ENCODE peak calls at places on chromosome 1, in eight cellular contexts. One of them, this sample, is unnamed.

GRCh38 chr1:213391445-213391844 is 340.4 kb downstream of the RPS6KC1 start:
- DNase-seq in nephron progenitor cell: no peak
- DNase-seq in H7: no peak
- DNase-seq in GM04503: no peak
- DNase-seq in stimulated activated CD4-positive, alpha-beta T cell treated with anti-CD3 and anti-CD28 coated beads, Interleukin-1b, Interleukin-23, amount 100 ng/mL, for 1 hour: no peak
- DNase-seq in activated T-cell treated with anti-CD3 and anti-CD28 coated beads for 4 hours: no peak
- DNase-seq in brain microvascular endothelial cell: no peak
- DNase-seq in NT2/D1: no peak
- DNase-seq in this sample: no peak

GRCh38 chr1:6409733-6410132 is 10.0 kb downstream of the HES2 start:
- DNase-seq in nephron progenitor cell: no peak
- DNase-seq in H7: no peak
- DNase-seq in GM04503: no peak
- DNase-seq in stimulated activated CD4-positive, alpha-beta T cell treated with anti-CD3 and anti-CD28 coated beads, Interleukin-1b, Interleukin-23, amount 100 ng/mL, for 1 hour: no peak
- DNase-seq in activated T-cell treated with anti-CD3 and anti-CD28 coated beads for 4 hours: no peak
- DNase-seq in brain microvascular endothelial cell: no peak
- DNase-seq in NT2/D1: no peak
- DNase-seq in this sample: no peak

GRCh38 chr1:245319161-245319560 is 164.4 kb downstream of the KIF26B start:
- DNase-seq in nephron progenitor cell: no peak
- DNase-seq in H7: no peak
- DNase-seq in GM04503: no peak
- DNase-seq in stimulated activated CD4-positive, alpha-beta T cell treated with anti-CD3 and anti-CD28 coated beads, Interleukin-1b, Interleukin-23, amount 100 ng/mL, for 1 hour: no peak
- DNase-seq in activated T-cell treated with anti-CD3 and anti-CD28 coated beads for 4 hours: no peak
- DNase-seq in brain microvascular endothelial cell: no peak
- DNase-seq in NT2/D1: no peak
- DNase-seq in this sample: no peak

GRCh38 chr1:67729872-67730271 is 44.9 kb downstream of the GADD45A start:
- DNase-seq in nephron progenitor cell: no peak
- DNase-seq in H7: no peak
- DNase-seq in GM04503: no peak
- DNase-seq in stimulated activated CD4-positive, alpha-beta T cell treated with anti-CD3 and anti-CD28 coated beads, Interleukin-1b, Interleukin-23, amount 100 ng/mL, for 1 hour: no peak
- DNase-seq in activated T-cell treated with anti-CD3 and anti-CD28 coated beads for 4 hours: no peak
- DNase-seq in brain microvascular endothelial cell: no peak
- DNase-seq in NT2/D1: no peak
- DNase-seq in this sample: no peak

GRCh38 chr1:39196244-39197215 is 8.0 kb upstream of the MACF1 start:
- DNase-seq in nephron progenitor cell: no peak
- DNase-seq in H7: no peak
- DNase-seq in GM04503: no peak
- DNase-seq in stimulated activated CD4-positive, alpha-beta T cell treated with anti-CD3 and anti-CD28 coated beads, Interleukin-1b, Interleukin-23, amount 100 ng/mL, for 1 hour: no peak
- DNase-seq in activated T-cell treated with anti-CD3 and anti-CD28 coated beads for 4 hours: peak
- DNase-seq in brain microvascular endothelial cell: no peak
- DNase-seq in NT2/D1: no peak
- DNase-seq in this sample: peak

GRCh38 chr1:156065212-156065611 is 4.3 kb downstream of the RAB25 start:
- DNase-seq in nephron progenitor cell: no peak
- DNase-seq in H7: no peak
- DNase-seq in GM04503: no peak
- DNase-seq in stimulated activated CD4-positive, alpha-beta T cell treated with anti-CD3 and anti-CD28 coated beads, Interleukin-1b, Interleukin-23, amount 100 ng/mL, for 1 hour: no peak
- DNase-seq in activated T-cell treated with anti-CD3 and anti-CD28 coated beads for 4 hours: no peak
- DNase-seq in brain microvascular endothelial cell: no peak
- DNase-seq in NT2/D1: no peak
- DNase-seq in this sample: no peak

GRCh38 chr1:38083541-38083940 is 36.9 kb upstream of the POU3F1 start:
- DNase-seq in nephron progenitor cell: no peak
- DNase-seq in H7: peak
- DNase-seq in GM04503: no peak
- DNase-seq in stimulated activated CD4-positive, alpha-beta T cell treated with anti-CD3 and anti-CD28 coated beads, Interleukin-1b, Interleukin-23, amount 100 ng/mL, for 1 hour: no peak
- DNase-seq in activated T-cell treated with anti-CD3 and anti-CD28 coated beads for 4 hours: no peak
- DNase-seq in brain microvascular endothelial cell: no peak
- DNase-seq in NT2/D1: no peak
- DNase-seq in this sample: no peak

GRCh38 chr1:204258213-204259115 is 44.7 kb upstream of the GOLT1A start:
- DNase-seq in nephron progenitor cell: peak
- DNase-seq in H7: peak
- DNase-seq in GM04503: peak
- DNase-seq in stimulated activated CD4-positive, alpha-beta T cell treated with anti-CD3 and anti-CD28 coated beads, Interleukin-1b, Interleukin-23, amount 100 ng/mL, for 1 hour: no peak
- DNase-seq in activated T-cell treated with anti-CD3 and anti-CD28 coated beads for 4 hours: no peak
- DNase-seq in brain microvascular endothelial cell: peak
- DNase-seq in NT2/D1: peak
- DNase-seq in this sample: no peak

GRCh38 chr1:205204552-205204951 is 7.0 kb downstream of the DSTYK start:
- DNase-seq in nephron progenitor cell: no peak
- DNase-seq in H7: no peak
- DNase-seq in GM04503: no peak
- DNase-seq in stimulated activated CD4-positive, alpha-beta T cell treated with anti-CD3 and anti-CD28 coated beads, Interleukin-1b, Interleukin-23, amount 100 ng/mL, for 1 hour: no peak
- DNase-seq in activated T-cell treated with anti-CD3 and anti-CD28 coated beads for 4 hours: no peak
- DNase-seq in brain microvascular endothelial cell: no peak
- DNase-seq in NT2/D1: no peak
- DNase-seq in this sample: no peak

GRCh38 chr1:247797518-247797917 is 26.4 kb downstream of the OR14A16 start:
- DNase-seq in nephron progenitor cell: no peak
- DNase-seq in H7: no peak
- DNase-seq in GM04503: no peak
- DNase-seq in stimulated activated CD4-positive, alpha-beta T cell treated with anti-CD3 and anti-CD28 coated beads, Interleukin-1b, Interleukin-23, amount 100 ng/mL, for 1 hour: no peak
- DNase-seq in activated T-cell treated with anti-CD3 and anti-CD28 coated beads for 4 hours: no peak
- DNase-seq in brain microvascular endothelial cell: no peak
- DNase-seq in NT2/D1: no peak
- DNase-seq in this sample: no peak

This sample was measured in BJ.